ENCODE peak calls at places on chromosome 4, in four cellular contexts. A is Jurkat, Clone E6-1; D is BJ; I is cardiac muscle cell. U is an unnamed sample.
A peak's percentile ranks its signal among the peaks of the same experiment; 100 is the strongest.

GRCh38 chr4:10491420-10491819 is 34.2 kb upstream of the ZNF518B start:
- DNase-seq in D (no peak), A (no peak), I (no peak), U (no peak)

GRCh38 chr4:8917321-8917811 is 45.7 kb upstream of the HMX1 start:
- DNase-seq in A (no peak), D (no peak), I (no peak), U (peak; percentile 42)

GRCh38 chr4:165992263-165992662 is 119.2 kb downstream of the TLL1 start:
- DNase-seq in D (no peak), I (no peak), A (no peak), U (no peak)

GRCh38 chr4:150493846-150494245 is 88.1 kb upstream of the MAB21L2 start:
- DNase-seq in A (no peak), D (no peak), I (peak; percentile 65), U (no peak)

GRCh38 chr4:111689731-111690130 is 455.5 kb upstream of the FAM241A start:
- DNase-seq in D (peak; percentile 54), A (no peak), I (no peak), U (no peak)

GRCh38 chr4:149347139-149347538 is 468.5 kb downstream of the IQCM start:
- DNase-seq in A (no peak), D (no peak), I (peak; percentile 25), U (no peak)

GRCh38 chr4:16765549-16765948 is 132.9 kb downstream of the LDB2 start:
- DNase-seq in D (no peak), I (no peak), A (no peak), U (no peak)

GRCh38 chr4:117326091-117326490 is 240.7 kb upstream of the TRAM1L1 start:
- DNase-seq in D (no peak), I (no peak), A (no peak), U (no peak)

GRCh38 chr4:165208741-165209388 is 1.5 kb downstream of the KLHL2 start:
- DNase-seq in I (peak; percentile 34), A (no peak), D (no peak), U (no peak)

GRCh38 chr4:122073615-122074014 is 78.5 kb upstream of the BLTP1 start:
- DNase-seq in A (no peak), D (no peak), I (no peak), U (no peak)

GRCh38 chr4:83413676-83414075 is 41.9 kb downstream of the HELQ start:
- DNase-seq in I (no peak), A (no peak), D (no peak), U (no peak)

GRCh38 chr4:122669911-122670738 is 49.3 kb upstream of the IL21 start:
- DNase-seq in D (no peak), I (no peak), A (no peak), U (no peak)

GRCh38 chr4:137524642-137525384 is 7.5 kb downstream of the PCDH18 start:
- DNase-seq in D (no peak), A (no peak), I (peak; percentile 31), U (no peak)

GRCh38 chr4:123952530-123953274 is 556.1 kb downstream of the SPRY1 start:
- DNase-seq in D (no peak), I (peak; percentile 53), A (no peak), U (no peak)

GRCh38 chr4:84279678-84280077 is 219.4 kb downstream of the NKX6-1 start:
- DNase-seq in I (no peak), A (no peak), D (peak; percentile 0), U (no peak)

GRCh38 chr4:91471280-91471679 is 832.5 kb upstream of the GRID2 start:
- DNase-seq in A (no peak), I (no peak), D (no peak), U (no peak)

GRCh38 chr4:188023682-188024081 is 28.1 kb downstream of the ZFP42 start:
- DNase-seq in D (no peak), I (no peak), A (no peak), U (no peak)

GRCh38 chr4:76823516-76823915 is 74.4 kb downstream of the SOWAHB start:
- DNase-seq in A (no peak), D (no peak), I (no peak), U (no peak)

GRCh38 chr4:178136736-178137345 is 694.6 kb upstream of the AGA start:
- DNase-seq in D (no peak), A (no peak), I (no peak), U (no peak)

DNA sequence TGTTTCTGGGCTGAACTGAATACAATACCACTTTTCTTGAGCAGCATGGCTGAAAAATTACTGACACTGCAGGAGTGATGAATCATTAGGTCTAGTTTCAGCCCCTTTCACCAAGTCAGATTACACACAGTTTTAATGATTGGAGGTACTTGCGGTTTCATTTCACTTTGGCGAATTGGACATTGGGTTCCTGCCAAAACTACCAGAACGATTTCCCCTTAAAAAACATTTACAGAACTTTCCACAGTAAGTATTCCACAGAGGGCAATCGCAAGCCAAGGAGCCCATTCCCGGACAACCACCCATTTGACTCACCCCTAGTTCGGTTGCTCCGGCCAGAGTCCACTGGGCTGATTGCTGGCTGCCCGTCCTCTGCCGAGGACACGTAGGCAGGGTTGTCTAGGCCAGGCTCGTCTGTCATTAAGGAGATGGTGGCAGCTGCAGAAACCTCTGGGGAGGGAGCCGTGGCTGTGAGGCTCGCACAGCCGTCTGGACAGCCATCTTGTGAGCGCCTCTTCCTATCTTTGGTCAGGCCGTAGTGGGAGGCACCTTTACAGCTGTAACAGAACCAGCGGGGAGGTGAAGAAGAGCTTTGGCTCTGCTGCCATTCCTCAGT is 83.5 kb downstream of the LNX1 start:
- DNase-seq in A (no peak), D (no peak), I (peak; percentile 98), U (no peak)
- H3K4me3 ChIP-seq in A (no peak overlapping the region), D (no peak overlapping the region), I (no peak overlapping the region), U (no peak overlapping the region)

GRCh38 chr4:7387925-7388324 is 46.8 kb downstream of the PSAPL1 start:
- DNase-seq in A (no peak), I (no peak), D (no peak), U (peak; percentile 37)

GRCh38 chr4:7389719-7390118 is 45.0 kb downstream of the PSAPL1 start:
- DNase-seq in A (no peak), D (no peak), I (no peak), U (peak; percentile 47)

GRCh38 chr4:7388627-7389026 is 46.1 kb downstream of the PSAPL1 start:
- DNase-seq in D (no peak), A (no peak), I (no peak), U (no peak)

GRCh38 chr4:7390366-7390765 is 44.4 kb downstream of the PSAPL1 start:
- DNase-seq in I (no peak), A (no peak), D (no peak), U (no peak)

DNA sequence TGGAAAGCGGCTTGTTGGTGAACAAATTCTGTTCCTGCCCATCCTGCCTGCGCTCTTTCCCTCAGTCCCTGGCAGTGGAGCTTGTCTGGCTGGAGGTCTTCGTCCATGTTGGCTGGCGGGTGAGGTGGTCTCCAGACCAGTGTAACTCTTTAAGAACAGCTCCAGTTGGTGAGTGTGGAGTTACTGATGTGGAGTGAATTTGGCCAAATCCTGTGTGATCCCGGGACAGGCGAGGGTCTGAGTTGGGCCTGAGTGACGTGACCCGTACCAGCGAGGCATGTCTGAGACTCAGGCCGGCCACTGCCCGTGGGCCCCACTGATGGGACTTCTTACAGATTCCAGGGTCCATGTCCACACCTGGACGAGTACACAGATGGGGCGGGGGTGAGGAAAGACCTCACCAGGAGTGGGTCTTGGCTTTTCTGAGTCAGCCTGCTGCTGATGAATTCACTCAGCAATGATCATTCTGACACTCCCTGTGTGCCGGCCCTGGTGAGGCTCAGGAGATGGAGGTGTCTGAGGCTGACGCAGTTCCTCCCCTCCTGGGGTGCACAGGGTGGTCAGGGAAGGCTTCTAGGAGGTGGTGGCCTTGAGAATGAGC is 45.5 kb downstream of the PSAPL1 start:
- DNase-seq in D (no peak), A (no peak), I (no peak), U (peak; percentile 69)
- H3K4me3 ChIP-seq in D (no peak overlapping the region), A (no peak overlapping the region), I (no peak overlapping the region), U (no peak overlapping the region)

GRCh38 chr4:185587444-185588161 is 52.3 kb upstream of the PDLIM3 start:
- DNase-seq in D (no peak), A (no peak), I (no peak), U (no peak)
- H3K4me3 ChIP-seq in D (no peak overlapping the region), A (no peak overlapping the region), I (no peak overlapping the region), U (peak overlapping the region; percentile 27)

GRCh38 chr4:184423003-184423686 is 51.2 kb downstream of the IRF2 start:
- DNase-seq in A (no peak), D (no peak), I (no peak), U (no peak)

GRCh38 chr4:184427687-184428086 is 46.7 kb downstream of the IRF2 start:
- DNase-seq in I (peak; percentile 54), A (no peak), D (no peak), U (no peak)

GRCh38 chr4:184424279-184424678 is 50.1 kb downstream of the IRF2 start:
- DNase-seq in A (no peak), D (no peak), I (no peak), U (no peak)

GRCh38 chr4:184427093-184427492 is 47.3 kb downstream of the IRF2 start:
- DNase-seq in D (no peak), A (no peak), I (no peak), U (no peak)

GRCh38 chr4:184424993-184425758 is 49.2 kb downstream of the IRF2 start:
- DNase-seq in A (no peak), I (no peak), D (no peak), U (no peak)
- H3K4me3 ChIP-seq in A (no peak overlapping the region), I (no peak overlapping the region), D (no peak overlapping the region), U (no peak overlapping the region)

U was measured in suprapubic skin.